ENCODE peak calls at places on chromosome 16, in ten cellular contexts. V is stomach, H is upper lobe of left lung, J is HepG2, K is ovary, R is suprapubic skin, T is H1, U is A549, X is esophagus muscularis mucosa, L is K562. A is an unnamed sample.

GRCh38 chr16:65366316-65366715 is 244.5 kb upstream of the CDH11 start:
- DNase-seq in V (no peak), H (no peak), J (no peak), K (no peak), R (no peak), T (no peak), U (no peak), X (no peak), L (no peak), A (no peak)

GRCh38 chr16:80299416-80299815 is 241.4 kb upstream of the DYNLRB2 start:
- DNase-seq in V (peak; percentile 64), H (no peak), J (peak; percentile 9), K (no peak), R (no peak), T (no peak), U (no peak), X (no peak), L (no peak), A (no peak)

GRCh38 chr16:66524601-66525164 is 25.2 kb downstream of the TK2 start:
- DNase-seq in V (no peak), H (peak; percentile 84), J (no peak), K (no peak), R (no peak), T (no peak), U (no peak), X (no peak), L (peak; percentile 52), A (peak; percentile 70)

GRCh38 chr16:2846511-2847310 is 11.3 kb downstream of the PRSS22 start:
- DNase-seq in V (no peak), H (no peak), J (no peak), K (no peak), R (no peak), T (no peak), U (peak; percentile 67), X (no peak), L (no peak), A (no peak)

GRCh38 chr16:4683255-4684029 is 9.9 kb upstream of the NUDT16L1 start:
- DNase-seq in V (no peak), H (no peak), J (no peak), K (no peak), R (no peak), T (no peak), U (no peak), X (no peak), L (no peak), A (no peak)

GRCh38 chr16:78563905-78564304 is 464.5 kb downstream of the WWOX start:
- DNase-seq in V (no peak), H (no peak), J (no peak), K (no peak), R (no peak), T (no peak), U (no peak), X (no peak), L (no peak), A (no peak)

GRCh38 chr16:29315916-29316517 is 90.5 kb downstream of the NPIPB11 start:
- DNase-seq in V (no peak), H (no peak), J (no peak), K (no peak), R (no peak), T (no peak), U (no peak), X (no peak), L (no peak), A (no peak)

GRCh38 chr16:67846320-67847063 is at the start of gene NUTF2:
- DNase-seq in V (peak; percentile 96), H (peak; percentile 94), J (peak; percentile 98), K (peak; percentile 95), R (peak; percentile 97), T (peak; percentile 92), U (peak; percentile 93), X (peak; percentile 99), L (peak; percentile 93), A (peak; percentile 97)

GRCh38 chr16:69363281-69363717 is 11.7 kb upstream of the TMED6 start:
- DNase-seq in V (no peak), H (peak; percentile 93), J (peak; percentile 34), K (no peak), R (no peak), T (no peak), U (no peak), X (no peak), L (no peak), A (no peak)

GRCh38 chr16:27232061-27232841 is 28.9 kb downstream of the KDM8 start:
- DNase-seq in V (no peak), H (no peak), J (no peak), K (no peak), R (no peak), T (no peak), U (no peak), X (no peak), L (no peak), A (peak; percentile 68)

GRCh38 chr16:3027488-3027795 is 3.6 kb downstream of the THOC6 start:
- DNase-seq in V (no peak), H (no peak), J (no peak), K (no peak), R (no peak), T (no peak), U (no peak), X (no peak), L (no peak), A (no peak)

GRCh38 chr16:3158014-3158497 is 23.2 kb downstream of the ZNF213 start:
- DNase-seq in V (no peak), H (no peak), J (no peak), K (no peak), R (peak; percentile 73), T (no peak), U (no peak), X (no peak), L (no peak), A (no peak)

GRCh38 chr16:85028638-85029412 is 1.2 kb downstream of the KIAA0513 start:
- DNase-seq in V (peak; percentile 84), H (peak; percentile 75), J (no peak), K (peak; percentile 30), R (no peak), T (no peak), U (no peak), X (no peak), L (no peak), A (peak; percentile 80)
- H3K27ac ChIP-seq in V (peak overlapping the region; percentile 97), H (peak overlapping the region; percentile 98), J (no peak overlapping the region), K (no peak overlapping the region), R (peak overlapping the region; percentile 86), T (no peak overlapping the region), U (peak overlapping the region; percentile 92), X (peak overlapping the region; percentile 91), L (no peak overlapping the region), A (peak overlapping the region; percentile 92)

GRCh38 chr16:57504001-57504400 is 17.7 kb upstream of the DOK4 start:
- DNase-seq in V (no peak), H (no peak), J (no peak), K (no peak), R (no peak), T (no peak), U (no peak), X (no peak), L (no peak), A (no peak)

GRCh38 chr16:57503366-57503765 is 17.1 kb upstream of the DOK4 start:
- DNase-seq in V (no peak), H (no peak), J (no peak), K (no peak), R (no peak), T (no peak), U (no peak), X (no peak), L (peak; percentile 54), A (no peak)

GRCh38 chr16:57502048-57502775 is 15.9 kb upstream of the DOK4 start:
- DNase-seq in V (no peak), H (peak; percentile 63), J (no peak), K (no peak), R (no peak), T (no peak), U (no peak), X (no peak), L (no peak), A (no peak)

GRCh38 chr16:57505169-57505568 is 18.9 kb upstream of the DOK4 start:
- DNase-seq in V (no peak), H (no peak), J (no peak), K (no peak), R (no peak), T (no peak), U (no peak), X (no peak), L (no peak), A (no peak)

GRCh38 chr16:57504491-57504890 is 18.2 kb upstream of the DOK4 start:
- DNase-seq in V (no peak), H (no peak), J (no peak), K (no peak), R (no peak), T (no peak), U (no peak), X (no peak), L (no peak), A (no peak)
- TF ChIP-seq EP300 in V (no peak), H (no peak), J (no peak), K (no peak), R (no peak), T (no peak), U (no peak), X (no peak), L (no peak), A (no peak)

DNA sequence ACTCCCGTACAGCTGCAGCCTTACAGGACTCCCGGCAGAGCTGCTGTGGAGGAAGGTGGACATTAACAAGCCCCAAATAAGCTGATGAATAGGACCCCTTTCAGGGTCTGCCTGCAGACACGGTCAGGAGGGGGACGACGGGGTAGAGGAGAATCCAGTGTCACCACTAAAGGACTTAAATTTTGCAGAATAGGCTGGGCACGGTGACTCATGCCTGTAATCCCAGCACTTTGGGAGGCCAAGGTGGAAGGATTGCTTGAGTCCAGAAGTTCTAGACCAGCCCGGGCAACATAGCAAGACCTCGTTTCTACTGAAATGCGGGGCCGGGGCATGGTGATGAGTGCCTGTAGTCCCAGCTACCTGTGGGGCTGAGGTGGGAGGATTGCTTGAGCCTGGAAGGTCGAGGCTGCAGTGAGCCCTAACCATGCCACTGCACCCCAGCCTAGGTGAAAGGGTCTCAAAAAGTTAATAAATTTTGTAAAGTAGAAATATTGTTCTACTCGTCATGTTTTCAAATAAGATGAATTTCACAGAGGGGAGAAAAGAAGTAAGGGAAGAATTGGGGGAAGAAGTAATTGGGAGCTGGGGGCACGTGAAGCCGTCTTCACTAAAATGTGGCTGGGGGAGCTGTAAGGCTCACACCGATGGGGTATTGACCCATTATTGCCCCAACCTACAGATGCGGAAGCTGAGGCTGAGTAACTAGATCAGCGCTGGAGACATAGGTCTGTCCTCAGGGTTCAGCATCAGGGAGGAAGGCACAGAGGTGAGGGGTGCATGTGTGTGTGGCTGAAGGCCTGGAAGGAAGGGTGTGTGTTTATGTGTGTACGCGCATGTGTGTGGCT is 4.7 kb downstream of the LITAFD start:
- DNase-seq in V (no peak), H (no peak), J (no peak), K (no peak), R (peak; percentile 39), T (no peak), U (no peak), X (no peak), L (no peak), A (no peak)
- H3K27ac ChIP-seq in V (no peak overlapping the region), H (no peak overlapping the region), J (no peak overlapping the region), K (no peak overlapping the region), R (no peak overlapping the region), T (no peak overlapping the region), U (peak overlapping the region; percentile 78), X (no peak overlapping the region), L (no peak overlapping the region), A (no peak overlapping the region)

DNA sequence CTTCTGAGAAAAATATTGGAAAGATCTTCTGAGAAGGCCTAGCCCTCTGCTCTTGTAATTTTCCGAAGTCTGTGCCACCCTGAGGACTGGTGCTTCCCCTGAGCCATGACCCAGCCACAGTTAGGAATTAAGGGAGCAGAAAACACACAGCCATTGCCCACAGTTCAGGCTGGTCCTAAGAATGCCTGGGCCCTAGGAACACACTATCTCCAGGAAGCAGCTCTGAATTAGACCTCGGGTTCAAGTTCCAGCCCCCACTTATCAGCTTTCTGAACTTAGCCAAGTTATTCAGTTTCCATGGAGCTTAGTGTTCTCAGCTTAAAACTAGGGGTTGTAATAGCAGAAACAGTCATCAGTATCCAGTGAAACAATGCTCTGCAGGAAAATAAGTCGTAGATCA is 56.0 kb downstream of the CDH13 start:
- DNase-seq in V (no peak), H (no peak), J (no peak), K (no peak), R (no peak), T (no peak), U (no peak), X (no peak), L (no peak), A (no peak)
- TF ChIP-seq EP300 in V (no peak), H (no peak), J (no peak), K (no peak), R (no peak), T (no peak), U (no peak), X (no peak), L (no peak), A (no peak)

A was measured in transverse colon.